ENCODE peak calls at places on chromosomes 6 and 20, in seven cellular contexts. J is bronchial epithelial cell, S is M059J, R is NCI-H1417, I is anterior cingulate cortex, X is mammary epithelial cell, O is AG20443. T is an unnamed sample.
A peak's percentile ranks its signal among the peaks of the same experiment; 100 is the strongest.

GRCh38 chr6:116741571-116741970 is 23.9 kb downstream of the FAM162B start:
- DNase-seq in I (no peak), X (no peak), J (no peak), O (no peak), R (no peak), S (no peak), T (no peak)

GRCh38 chr20:9119776-9120175 is 50.9 kb downstream of the PLCB4 start:
- DNase-seq in S (peak; percentile 96), R (no peak), I (peak; percentile 7), J (peak; percentile 76), X (peak; percentile 82), O (peak; percentile 11), T (no peak)

GRCh38 chr6:85561750-85562357 is 31.8 kb downstream of the SNX14 start:
- DNase-seq in X (peak; percentile 54), O (no peak), R (no peak), S (no peak), I (no peak), J (peak; percentile 86), T (no peak)

GRCh38 chr6:151482290-151482689 is 11.5 kb upstream of the CCDC170 start:
- DNase-seq in X (no peak), O (peak; percentile 36), R (no peak), S (no peak), J (peak; percentile 32), I (no peak), T (no peak)

GRCh38 chr20:53865905-53866786 is 204.2 kb downstream of the BCAS1 start:
- DNase-seq in J (peak; percentile 89), S (peak; percentile 94), O (peak; percentile 48), R (peak; percentile 61), X (peak; percentile 81), I (peak; percentile 24), T (no peak)

GRCh38 chr20:20492521-20493334 is 124.8 kb downstream of the INSM1 start:
- DNase-seq in I (peak; percentile 52), R (no peak), S (no peak), J (no peak), X (no peak), O (no peak), T (no peak)

GRCh38 chr6:170007468-170008240 is 256.2 kb downstream of the ERMARD start:
- DNase-seq in S (no peak), R (no peak), J (no peak), I (no peak), X (no peak), O (no peak), T (no peak)

GRCh38 chr20:17637413-17637780 is 44.6 kb downstream of the RRBP1 start:
- DNase-seq in O (no peak), R (no peak), X (no peak), J (no peak), S (no peak), I (no peak), T (no peak)